ENCODE peak calls at places on chromosomes 1 and 21, in nine cellular contexts. Z, C, V, L, E, T, Q, G and W are unnamed samples.

GRCh38 chr1:11281518-11282331 is 8.7 kb downstream of the UBIAD1 start:
- DNase-seq in L (no peak), T (peak; percentile 98), V (no peak), Z (no peak), C (peak; percentile 44), E (no peak), Q (peak; percentile 41), G (peak; percentile 96), W (peak; percentile 96)

GRCh38 chr21:41564871-41565281 is 56.9 kb upstream of the TMPRSS2 start:
- DNase-seq in Q (peak; percentile 55), L (no peak), V (peak; percentile 13), G (peak; percentile 7), Z (no peak), C (no peak), E (no peak), T (no peak), W (peak; percentile 47)

GRCh38 chr1:94045465-94046056 is 75.4 kb downstream of the ABCA4 start:
- DNase-seq in E (peak; percentile 31), T (peak; percentile 92), V (peak; percentile 55), L (peak; percentile 93), Q (peak; percentile 89), Z (peak; percentile 54), G (peak; percentile 98), C (peak; percentile 91), W (peak; percentile 98)

GRCh38 chr1:100362821-100363466 is 10.6 kb downstream of the CDC14A start:
- DNase-seq in G (peak; percentile 53), V (no peak), E (no peak), C (no peak), Z (no peak), T (no peak), L (peak; percentile 31), Q (no peak), W (no peak)

GRCh38 chr1:160711528-160712311 is at the start of gene CD48:
- DNase-seq in T (no peak), C (no peak), G (no peak), V (peak; percentile 59), L (no peak), Z (no peak), E (no peak), Q (no peak), W (no peak)

GRCh38 chr1:27601321-27601770 is 2.6 kb downstream of the AHDC1 start:
- DNase-seq in G (no peak), E (no peak), T (no peak), V (no peak), Z (no peak), L (no peak), Q (no peak), C (no peak), W (no peak)

GRCh38 chr21:14773777-14774345 is 227.7 kb upstream of the SAMSN1 start:
- DNase-seq in V (peak; percentile 70), E (no peak), C (peak; percentile 6), Z (no peak), Q (no peak), G (peak; percentile 19), T (no peak), L (no peak), W (peak; percentile 31)

GRCh38 chr1:218361298-218362065 is 16.3 kb downstream of the TGFB2 start:
- DNase-seq in L (peak; percentile 38), Z (no peak), T (peak; percentile 80), V (no peak), C (no peak), G (peak; percentile 74), E (no peak), Q (no peak), W (peak; percentile 71)

GRCh38 chr1:54499097-54500029 is 48.7 kb upstream of the ACOT11 start:
- DNase-seq in V (peak; percentile 38), C (no peak), T (peak; percentile 36), G (peak; percentile 51), Q (peak; percentile 65), E (peak; percentile 14), L (no peak), Z (no peak), W (peak; percentile 55)

GRCh38 chr1:65509912-65510680 is 89.6 kb downstream of the LEPR start:
- DNase-seq in Q (no peak), Z (no peak), V (no peak), L (peak; percentile 34), G (peak; percentile 69), T (peak; percentile 82), C (no peak), E (no peak), W (peak; percentile 82)

GRCh38 chr21:38223893-38224540 is 32.8 kb upstream of the KCNJ15 start:
- DNase-seq in C (no peak), Z (no peak), L (no peak), V (peak; percentile 13), E (no peak), Q (no peak), T (peak; percentile 26), G (peak; percentile 59), W (peak; percentile 39)

GRCh38 chr1:108609483-108610066 is 49.7 kb downstream of the EEIG2 start:
- DNase-seq in V (no peak), C (no peak), Z (no peak), Q (no peak), T (no peak), E (no peak), L (no peak), G (no peak), W (peak; percentile 7)

GRCh38 chr1:154353460-154353904 is 28.2 kb downstream of the ATP8B2 start:
- DNase-seq in T (peak; percentile 54), G (peak; percentile 22), E (no peak), C (peak; percentile 38), V (peak; percentile 47), Z (no peak), Q (peak; percentile 70), L (peak; percentile 11), W (peak; percentile 58)

GRCh38 chr1:19648239-19648638 is 4.1 kb downstream of the NBL1 start:
- DNase-seq in G (no peak), C (no peak), E (no peak), V (no peak), T (no peak), Z (no peak), L (no peak), Q (no peak), W (no peak)

GRCh38 chr21:31326478-31327247 is 17.4 kb downstream of the TIAM1 start:
- DNase-seq in L (no peak), Q (no peak), E (no peak), T (no peak), Z (no peak), G (no peak), C (no peak), V (peak; percentile 75), W (peak; percentile 17)

GRCh38 chr21:41631564-41632461 is 123.9 kb upstream of the TMPRSS2 start:
- DNase-seq in Q (no peak), Z (no peak), G (peak; percentile 50), L (peak; percentile 79), E (no peak), V (no peak), C (no peak), T (no peak), W (peak; percentile 47)

GRCh38 chr1:12424150-12424549 is 193.9 kb downstream of the DHRS3 start:
- DNase-seq in Q (peak; percentile 20), V (no peak), C (no peak), E (no peak), L (no peak), Z (no peak), G (peak; percentile 80), T (peak; percentile 80), W (peak; percentile 82)